ENCODE peak calls at places on chromosomes 6 and 20, in five cellular contexts. Y is aorta, F is AG08395, K is SW 1271, I is cardiac muscle cell. Q is an unnamed sample.

GRCh38 chr20:61667056-61667792 is 398.5 kb downstream of the TAF4 start:
- DNase-seq in F (no peak), K (no peak), I (no peak), Y (no peak), Q (no peak)

GRCh38 chr6:13986700-13987399 is 62.1 kb downstream of the RNF182 start:
- DNase-seq in K (no peak), F (no peak), I (no peak), Y (no peak), Q (no peak)

GRCh38 chr20:12682613-12683012 is 326.2 kb upstream of the SPTLC3 start:
- DNase-seq in I (no peak), K (no peak), F (no peak), Y (no peak), Q (no peak)

GRCh38 chr6:98836025-98836961 is 1.9 kb downstream of the POU3F2 start:
- DNase-seq in F (no peak), Y (no peak), I (no peak), K (no peak), Q (no peak)

GRCh38 chr6:31042801-31043200 is 32.5 kb downstream of the MUC22 start:
- DNase-seq in Y (peak), F (peak), I (peak), K (peak), Q (peak)

GRCh38 chr20:35240914-35241293 is 14.4 kb downstream of the MMP24 start:
- DNase-seq in I (no peak), Y (no peak), F (no peak), K (no peak), Q (no peak)

GRCh38 chr20:50191065-50191565 is 485 bp downstream of the CEBPB start:
- DNase-seq in I (no peak), K (peak), Y (peak), F (peak), Q (no peak)

GRCh38 chr20:37669062-37669772 is 24.6 kb upstream of the CTNNBL1 start:
- DNase-seq in I (no peak), F (no peak), K (no peak), Y (no peak), Q (no peak)

GRCh38 chr6:51468704-51469103 is 618.7 kb downstream of the PKHD1 start:
- DNase-seq in F (no peak), Y (no peak), K (no peak), I (no peak), Q (no peak)

GRCh38 chr6:137738197-137738596 is 128.9 kb upstream of the TNFAIP3 start:
- DNase-seq in K (no peak), F (no peak), Y (no peak), I (no peak), Q (no peak)

GRCh38 chr6:161838306-161839035 is 564.6 kb upstream of the AGPAT4 start:
- DNase-seq in Y (no peak), F (no peak), K (no peak), I (peak), Q (no peak)

GRCh38 chr6:84528201-84528600 is 236.2 kb downstream of the TBX18 start:
- DNase-seq in F (no peak), Y (no peak), K (no peak), I (no peak), Q (no peak)

GRCh38 chr6:113802779-113803178 is 54.4 kb upstream of the MARCKS start:
- DNase-seq in I (no peak), K (no peak), F (no peak), Y (no peak), Q (no peak)

GRCh38 chr6:37648465-37649330 is 49.0 kb downstream of the MDGA1 start:
- DNase-seq in K (no peak), I (peak), F (peak), Y (no peak), Q (no peak)

GRCh38 chr6:133512410-133513016 is 271.4 kb downstream of the EYA4 start:
- DNase-seq in I (peak), Y (peak), K (peak), F (peak), Q (peak)

GRCh38 chr6:81621816-81622395 is 130.6 kb downstream of the TENT5A start:
- DNase-seq in F (no peak), K (no peak), I (no peak), Y (no peak), Q (no peak)

GRCh38 chr6:15288856-15289255 is 43.0 kb downstream of the JARID2 start:
- DNase-seq in I (no peak), K (no peak), F (no peak), Y (no peak), Q (no peak)

GRCh38 chr20:23234311-23235078 is 116.1 kb upstream of the NXT1 start:
- DNase-seq in K (no peak), F (peak), I (no peak), Y (no peak), Q (no peak)

GRCh38 chr6:81938991-81939773 is 186.7 kb upstream of the TENT5A start:
- DNase-seq in K (no peak), I (no peak), F (no peak), Y (no peak), Q (no peak)

GRCh38 chr20:10513091-10513490 is 78.0 kb downstream of the SLX4IP start:
- DNase-seq in K (no peak), Y (no peak), F (no peak), I (no peak), Q (no peak)

GRCh38 chr6:168343239-168344167 is 23.9 kb upstream of the DACT2 start:
- DNase-seq in F (no peak), Y (no peak), I (peak), K (no peak), Q (no peak)

GRCh38 chr6:41132254-41132653 is 21.9 kb downstream of the TREML1 start:
- DNase-seq in F (no peak), I (no peak), K (no peak), Y (no peak), Q (no peak)

GRCh38 chr6:88636871-88637270 is 326.5 kb downstream of the RNGTT start:
- DNase-seq in I (no peak), F (no peak), Y (no peak), K (no peak), Q (no peak)

GRCh38 chr6:68633654-68634502 is 1.2 kb upstream of the ADGRB3 start:
- DNase-seq in F (no peak), I (no peak), K (no peak), Y (no peak), Q (no peak)

GRCh38 chr6:25232478-25232877 is 46.7 kb upstream of the CARMIL1 start:
- DNase-seq in K (no peak), I (no peak), F (peak), Y (no peak), Q (no peak)

GRCh38 chr6:100057941-100058340 is 63.9 kb upstream of the MCHR2 start:
- DNase-seq in I (no peak), F (no peak), K (no peak), Y (no peak), Q (no peak)

GRCh38 chr20:46749164-46749563 is 39.7 kb downstream of the SLC2A10 start:
- DNase-seq in Y (no peak), K (no peak), I (no peak), F (no peak), Q (no peak)

Q was measured in NCI-H1092.